ENCODE peak calls at places on chromosomes 1 and 21, in five cellular contexts. One of them, this sample, is unnamed.

GRCh38 chr21:36560933-36561575 is 81.1 kb upstream of the CLDN14 start:
- DNase-seq in transverse colon: no peak
- DNase-seq in GM12865: no peak
- DNase-seq in RWPE1: no peak
- DNase-seq in omental fat pad: no peak
- DNase-seq in this sample: no peak

GRCh38 chr1:201849372-201850052 is 20.6 kb downstream of the IPO9 start:
- DNase-seq in transverse colon: no peak
- DNase-seq in GM12865: no peak
- DNase-seq in RWPE1: peak; percentile 70
- DNase-seq in omental fat pad: no peak
- DNase-seq in this sample: no peak

GRCh38 chr1:171107969-171108368 is 17.3 kb downstream of the FMO3 start:
- DNase-seq in transverse colon: no peak
- DNase-seq in GM12865: no peak
- DNase-seq in RWPE1: no peak
- DNase-seq in omental fat pad: no peak
- DNase-seq in this sample: no peak

GRCh38 chr21:38380391-38381137 is 117.7 kb downstream of the ERG start:
- DNase-seq in transverse colon: no peak
- DNase-seq in GM12865: no peak
- DNase-seq in RWPE1: peak; percentile 30
- DNase-seq in omental fat pad: no peak
- DNase-seq in this sample: no peak

GRCh38 chr1:36781098-36781497 is 253.2 kb downstream of the GRIK3 start:
- DNase-seq in transverse colon: no peak
- DNase-seq in GM12865: no peak
- DNase-seq in RWPE1: no peak
- DNase-seq in omental fat pad: no peak
- DNase-seq in this sample: no peak

GRCh38 chr1:159302036-159302435 is at the start of gene FCER1A:
- DNase-seq in transverse colon: no peak
- DNase-seq in GM12865: no peak
- DNase-seq in RWPE1: no peak
- DNase-seq in omental fat pad: no peak
- DNase-seq in this sample: no peak

GRCh38 chr21:28099296-28099695 is 893.4 kb downstream of the LTN1 start:
- DNase-seq in transverse colon: no peak
- DNase-seq in GM12865: no peak
- DNase-seq in RWPE1: no peak
- DNase-seq in omental fat pad: no peak
- DNase-seq in this sample: no peak

GRCh38 chr1:15352122-15352957 is 57.3 kb upstream of the EFHD2 start:
- DNase-seq in transverse colon: peak; percentile 53
- DNase-seq in GM12865: peak; percentile 23
- DNase-seq in RWPE1: peak; percentile 95
- DNase-seq in omental fat pad: no peak
- DNase-seq in this sample: no peak

GRCh38 chr1:211549092-211549749 is 29.7 kb downstream of the SLC30A1 start:
- DNase-seq in transverse colon: no peak
- DNase-seq in GM12865: no peak
- DNase-seq in RWPE1: no peak
- DNase-seq in omental fat pad: no peak
- DNase-seq in this sample: no peak

GRCh38 chr1:40185951-40186864 is 25.0 kb downstream of the RLF start:
- DNase-seq in transverse colon: peak; percentile 10
- DNase-seq in GM12865: peak; percentile 91
- DNase-seq in RWPE1: no peak
- DNase-seq in omental fat pad: no peak
- DNase-seq in this sample: no peak

GRCh38 chr1:53162621-53163020 is 20.2 kb upstream of the SLC1A7 start:
- DNase-seq in transverse colon: no peak
- DNase-seq in GM12865: no peak
- DNase-seq in RWPE1: no peak
- DNase-seq in omental fat pad: no peak
- DNase-seq in this sample: no peak

GRCh38 chr1:98323906-98324358 is 337.6 kb upstream of the SNX7 start:
- DNase-seq in transverse colon: peak; percentile 19
- DNase-seq in GM12865: no peak
- DNase-seq in RWPE1: peak; percentile 72
- DNase-seq in omental fat pad: no peak
- DNase-seq in this sample: peak; percentile 23

GRCh38 chr1:157312270-157312812 is 174.1 kb upstream of the ETV3 start:
- DNase-seq in transverse colon: no peak
- DNase-seq in GM12865: no peak
- DNase-seq in RWPE1: no peak
- DNase-seq in omental fat pad: no peak
- DNase-seq in this sample: no peak

GRCh38 chr1:159823401-159823800 is 3.3 kb upstream of the SLAMF8 start:
- DNase-seq in transverse colon: peak; percentile 35
- DNase-seq in GM12865: no peak
- DNase-seq in RWPE1: no peak
- DNase-seq in omental fat pad: no peak
- DNase-seq in this sample: no peak

GRCh38 chr1:212920895-212921294 is 29.4 kb upstream of the VASH2 start:
- DNase-seq in transverse colon: no peak
- DNase-seq in GM12865: peak; percentile 46
- DNase-seq in RWPE1: no peak
- DNase-seq in omental fat pad: no peak
- DNase-seq in this sample: no peak

GRCh38 chr21:41024341-41025056 is 143.5 kb upstream of the BACE2 start:
- DNase-seq in transverse colon: no peak
- DNase-seq in GM12865: no peak
- DNase-seq in RWPE1: no peak
- DNase-seq in omental fat pad: no peak
- DNase-seq in this sample: no peak

GRCh38 chr1:182137546-182137945 is 76.0 kb upstream of the ZNF648 start:
- DNase-seq in transverse colon: no peak
- DNase-seq in GM12865: no peak
- DNase-seq in RWPE1: no peak
- DNase-seq in omental fat pad: no peak
- DNase-seq in this sample: no peak

GRCh38 chr21:25859264-25859931 is 124.6 kb downstream of the GABPA start:
- DNase-seq in transverse colon: no peak
- DNase-seq in GM12865: no peak
- DNase-seq in RWPE1: no peak
- DNase-seq in omental fat pad: no peak
- DNase-seq in this sample: no peak

GRCh38 chr1:192401832-192402231 is 85.0 kb downstream of the RGS21 start:
- DNase-seq in transverse colon: no peak
- DNase-seq in GM12865: no peak
- DNase-seq in RWPE1: peak; percentile 26
- DNase-seq in omental fat pad: no peak
- DNase-seq in this sample: no peak

GRCh38 chr21:32645261-32646182 is 33.3 kb upstream of the CFAP298 start:
- DNase-seq in transverse colon: no peak
- DNase-seq in GM12865: no peak
- DNase-seq in RWPE1: no peak
- DNase-seq in omental fat pad: no peak
- DNase-seq in this sample: peak; percentile 11

GRCh38 chr1:179187043-179187442 is 42.4 kb downstream of the ABL2 start:
- DNase-seq in transverse colon: no peak
- DNase-seq in GM12865: no peak
- DNase-seq in RWPE1: no peak
- DNase-seq in omental fat pad: no peak
- DNase-seq in this sample: no peak

GRCh38 chr1:9322845-9323244 is 30.2 kb downstream of the SPSB1 start:
- DNase-seq in transverse colon: no peak
- DNase-seq in GM12865: no peak
- DNase-seq in RWPE1: no peak
- DNase-seq in omental fat pad: no peak
- DNase-seq in this sample: no peak

GRCh38 chr1:8257621-8258020 is 60.3 kb upstream of the SLC45A1 start:
- DNase-seq in transverse colon: no peak
- DNase-seq in GM12865: no peak
- DNase-seq in RWPE1: peak; percentile 36
- DNase-seq in omental fat pad: no peak
- DNase-seq in this sample: no peak

GRCh38 chr1:228059536-228060457 is 22.7 kb upstream of the ARF1 start:
- DNase-seq in transverse colon: peak; percentile 97
- DNase-seq in GM12865: peak; percentile 38
- DNase-seq in RWPE1: peak; percentile 81
- DNase-seq in omental fat pad: no peak
- DNase-seq in this sample: no peak

GRCh38 chr1:32818804-32819541 is 1.5 kb downstream of the S100PBP start:
- DNase-seq in transverse colon: peak; percentile 43
- DNase-seq in GM12865: peak; percentile 95
- DNase-seq in RWPE1: no peak
- DNase-seq in omental fat pad: no peak
- DNase-seq in this sample: no peak

GRCh38 chr1:23100074-23100748 is 68.4 kb downstream of the LUZP1 start:
- DNase-seq in transverse colon: no peak
- DNase-seq in GM12865: peak; percentile 32
- DNase-seq in RWPE1: peak; percentile 80
- DNase-seq in omental fat pad: no peak
- DNase-seq in this sample: peak; percentile 26

GRCh38 chr21:21714396-21714795 is 716.2 kb downstream of the NCAM2 start:
- DNase-seq in transverse colon: no peak
- DNase-seq in GM12865: no peak
- DNase-seq in RWPE1: no peak
- DNase-seq in omental fat pad: no peak
- DNase-seq in this sample: no peak

GRCh38 chr1:228166170-228166936 is 749 bp downstream of the IBA57 start:
- DNase-seq in transverse colon: peak; percentile 79
- DNase-seq in GM12865: peak; percentile 59
- DNase-seq in RWPE1: peak; percentile 25
- DNase-seq in omental fat pad: peak; percentile 56
- DNase-seq in this sample: peak; percentile 44

GRCh38 chr1:26161408-26162219 is 2.7 kb downstream of the FAM110D start:
- DNase-seq in transverse colon: peak; percentile 49
- DNase-seq in GM12865: no peak
- DNase-seq in RWPE1: peak; percentile 27
- DNase-seq in omental fat pad: no peak
- DNase-seq in this sample: peak; percentile 44

GRCh38 chr1:93078935-93079654 is at the start of gene MTF2:
- DNase-seq in transverse colon: peak; percentile 97
- DNase-seq in GM12865: peak; percentile 99
- DNase-seq in RWPE1: peak; percentile 92
- DNase-seq in omental fat pad: peak; percentile 89
- DNase-seq in this sample: peak; percentile 98

GRCh38 chr1:75074719-75075395 is 59.3 kb upstream of the LHX8 start:
- DNase-seq in transverse colon: no peak
- DNase-seq in GM12865: no peak
- DNase-seq in RWPE1: no peak
- DNase-seq in omental fat pad: no peak
- DNase-seq in this sample: no peak

GRCh38 chr1:184162266-184162665 is 110.7 kb downstream of the TSEN15 start:
- DNase-seq in transverse colon: no peak
- DNase-seq in GM12865: no peak
- DNase-seq in RWPE1: no peak
- DNase-seq in omental fat pad: no peak
- DNase-seq in this sample: no peak

GRCh38 chr1:4344065-4344753 is 310.2 kb upstream of the AJAP1 start:
- DNase-seq in transverse colon: no peak
- DNase-seq in GM12865: peak; percentile 41
- DNase-seq in RWPE1: no peak
- DNase-seq in omental fat pad: no peak
- DNase-seq in this sample: no peak

DNA sequence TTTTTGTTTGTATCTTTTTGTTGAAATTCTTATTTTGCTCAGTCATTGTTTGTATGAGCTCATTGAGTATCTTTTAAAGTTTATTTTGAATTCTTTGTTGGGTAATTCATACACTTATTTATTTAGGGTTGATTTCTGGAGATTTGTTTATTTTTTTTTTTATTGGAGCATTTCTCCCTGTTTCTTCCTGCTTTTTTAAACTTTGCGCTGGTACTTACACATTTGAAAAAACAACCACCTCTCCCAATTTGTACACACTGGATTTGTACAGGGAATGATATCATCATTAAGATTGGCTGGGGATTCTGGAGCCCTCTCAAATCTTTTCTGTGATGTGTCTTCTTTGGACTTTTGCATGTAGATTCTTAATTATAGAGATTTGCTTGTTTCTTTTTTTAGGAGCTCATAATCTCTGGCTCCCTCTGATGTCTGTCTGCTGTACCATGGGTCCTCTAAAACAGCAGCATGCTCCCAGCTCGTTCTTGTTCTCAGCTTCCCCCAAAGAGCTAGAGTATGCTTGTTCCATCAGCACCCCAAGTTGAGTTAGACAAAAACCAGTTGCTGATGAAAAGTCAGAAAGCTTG is 310.7 kb downstream of the DUSP10 start:
- DNase-seq in transverse colon: no peak
- DNase-seq in GM12865: no peak
- DNase-seq in RWPE1: no peak
- DNase-seq in omental fat pad: no peak
- DNase-seq in this sample: no peak
- TF ChIP-seq CTCF in transverse colon: no peak
- TF ChIP-seq CTCF in GM12865: no peak
- TF ChIP-seq CTCF in RWPE1: no peak
- TF ChIP-seq CTCF in omental fat pad: no peak
- TF ChIP-seq CTCF in this sample: no peak

GRCh38 chr1:90616395-90616794 is 100.7 kb downstream of the BARHL2 start:
- DNase-seq in transverse colon: no peak
- DNase-seq in GM12865: peak; percentile 31
- DNase-seq in RWPE1: no peak
- DNase-seq in omental fat pad: no peak
- DNase-seq in this sample: peak; percentile 60
- TF ChIP-seq CTCF in transverse colon: no peak
- TF ChIP-seq CTCF in GM12865: peak; percentile 37
- TF ChIP-seq CTCF in RWPE1: no peak
- TF ChIP-seq CTCF in omental fat pad: no peak
- TF ChIP-seq CTCF in this sample: peak; percentile 47

DNA sequence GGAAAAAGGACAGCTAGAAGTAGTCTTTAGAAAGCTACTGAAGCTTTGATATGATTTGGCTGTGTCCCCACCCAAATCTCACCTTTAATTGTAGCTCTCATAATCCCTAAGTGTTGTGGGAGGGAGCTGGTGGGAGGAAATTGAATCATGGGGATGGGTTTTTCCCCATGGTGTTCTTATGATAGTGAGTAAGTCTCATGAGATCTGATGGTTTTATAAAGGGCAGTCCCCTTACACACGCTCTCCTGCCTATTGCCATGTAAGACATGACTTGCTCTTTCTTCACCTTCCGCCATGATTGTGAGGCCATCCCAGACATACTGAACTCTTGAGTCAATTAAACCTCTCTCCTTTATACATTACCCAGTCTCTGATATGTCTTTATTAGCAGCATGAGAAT is 261.8 kb downstream of the HLX start:
- DNase-seq in transverse colon: no peak
- DNase-seq in GM12865: no peak
- DNase-seq in RWPE1: no peak
- DNase-seq in omental fat pad: no peak
- DNase-seq in this sample: no peak
- TF ChIP-seq CTCF in transverse colon: no peak
- TF ChIP-seq CTCF in GM12865: no peak
- TF ChIP-seq CTCF in RWPE1: no peak
- TF ChIP-seq CTCF in omental fat pad: no peak
- TF ChIP-seq CTCF in this sample: no peak

DNA sequence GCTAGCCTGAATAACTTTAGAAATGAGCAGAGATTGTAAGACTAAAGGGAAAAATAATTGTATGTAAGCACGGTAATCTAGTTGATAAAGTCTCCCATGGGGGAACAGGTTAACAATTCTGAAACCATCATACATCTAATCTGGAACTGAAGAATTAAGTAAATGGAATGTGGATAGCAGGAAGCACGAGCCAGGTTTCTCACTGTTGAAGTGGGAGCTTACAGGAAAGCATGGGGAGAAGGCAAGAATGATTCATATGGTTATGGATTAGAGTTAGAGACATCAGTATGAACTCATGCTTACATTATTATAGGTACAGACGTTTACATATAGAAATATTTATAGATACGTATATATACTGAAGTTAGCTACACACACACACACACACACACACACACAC is 83.0 kb downstream of the LEPR start:
- DNase-seq in transverse colon: no peak
- DNase-seq in GM12865: no peak
- DNase-seq in RWPE1: no peak
- DNase-seq in omental fat pad: no peak
- DNase-seq in this sample: no peak
- TF ChIP-seq CTCF in transverse colon: no peak
- TF ChIP-seq CTCF in GM12865: no peak
- TF ChIP-seq CTCF in RWPE1: no peak
- TF ChIP-seq CTCF in omental fat pad: no peak
- TF ChIP-seq CTCF in this sample: no peak

This sample was measured in endothelial cell.